ENCODE peak calls at places on chromosomes 4 and X, in seven cellular contexts. One of them, this sample, is unnamed.

GRCh38 chr4:87030124-87030523 is 95.3 kb downstream of the AFF1 start:
- DNase-seq in stimulated activated CD8-positive, alpha-beta memory T cell treated with anti-CD3 and anti-CD28 coated beads, Interleukin-2, amount 100 ng/mL, for 1 hour: no peak
- DNase-seq in amygdala: no peak
- DNase-seq in Daoy: no peak
- DNase-seq in lower lobe of right lung: no peak
- DNase-seq in CD8-positive, alpha-beta T cell: no peak
- DNase-seq in EL: no peak
- DNase-seq in this sample: no peak

GRCh38 chrX:48776818-48777439 is 9.5 kb upstream of the GATA1 start:
- DNase-seq in stimulated activated CD8-positive, alpha-beta memory T cell treated with anti-CD3 and anti-CD28 coated beads, Interleukin-2, amount 100 ng/mL, for 1 hour: no peak
- DNase-seq in amygdala: no peak
- DNase-seq in Daoy: no peak
- DNase-seq in lower lobe of right lung: no peak
- DNase-seq in CD8-positive, alpha-beta T cell: no peak
- DNase-seq in EL: no peak
- DNase-seq in this sample: no peak

GRCh38 chr4:154615211-154615610 is 2.8 kb upstream of the FGG start:
- DNase-seq in stimulated activated CD8-positive, alpha-beta memory T cell treated with anti-CD3 and anti-CD28 coated beads, Interleukin-2, amount 100 ng/mL, for 1 hour: no peak
- DNase-seq in amygdala: no peak
- DNase-seq in Daoy: no peak
- DNase-seq in lower lobe of right lung: no peak
- DNase-seq in CD8-positive, alpha-beta T cell: no peak
- DNase-seq in EL: no peak
- DNase-seq in this sample: no peak

GRCh38 chrX:17553451-17553850 is 178.5 kb downstream of the NHS start:
- DNase-seq in stimulated activated CD8-positive, alpha-beta memory T cell treated with anti-CD3 and anti-CD28 coated beads, Interleukin-2, amount 100 ng/mL, for 1 hour: no peak
- DNase-seq in amygdala: no peak
- DNase-seq in Daoy: peak; percentile 71
- DNase-seq in lower lobe of right lung: no peak
- DNase-seq in CD8-positive, alpha-beta T cell: no peak
- DNase-seq in EL: peak; percentile 65
- DNase-seq in this sample: no peak

GRCh38 chr4:52659016-52659721 is at the start of gene USP46:
- DNase-seq in stimulated activated CD8-positive, alpha-beta memory T cell treated with anti-CD3 and anti-CD28 coated beads, Interleukin-2, amount 100 ng/mL, for 1 hour: no peak
- DNase-seq in amygdala: peak; percentile 77
- DNase-seq in Daoy: peak; percentile 76
- DNase-seq in lower lobe of right lung: peak; percentile 84
- DNase-seq in CD8-positive, alpha-beta T cell: peak; percentile 25
- DNase-seq in EL: peak; percentile 78
- DNase-seq in this sample: peak; percentile 12

GRCh38 chr4:146278986-146279385 is 64.6 kb downstream of the REELD1 start:
- DNase-seq in stimulated activated CD8-positive, alpha-beta memory T cell treated with anti-CD3 and anti-CD28 coated beads, Interleukin-2, amount 100 ng/mL, for 1 hour: no peak
- DNase-seq in amygdala: no peak
- DNase-seq in Daoy: no peak
- DNase-seq in lower lobe of right lung: no peak
- DNase-seq in CD8-positive, alpha-beta T cell: no peak
- DNase-seq in EL: no peak
- DNase-seq in this sample: no peak

GRCh38 chr4:98568896-98569663 is 89.3 kb downstream of the TSPAN5 start:
- DNase-seq in stimulated activated CD8-positive, alpha-beta memory T cell treated with anti-CD3 and anti-CD28 coated beads, Interleukin-2, amount 100 ng/mL, for 1 hour: no peak
- DNase-seq in amygdala: no peak
- DNase-seq in Daoy: peak; percentile 6
- DNase-seq in lower lobe of right lung: no peak
- DNase-seq in CD8-positive, alpha-beta T cell: no peak
- DNase-seq in EL: peak; percentile 21
- DNase-seq in this sample: no peak

GRCh38 chr4:8506373-8507250 is 66.0 kb downstream of the TRMT44 start:
- DNase-seq in stimulated activated CD8-positive, alpha-beta memory T cell treated with anti-CD3 and anti-CD28 coated beads, Interleukin-2, amount 100 ng/mL, for 1 hour: no peak
- DNase-seq in amygdala: no peak
- DNase-seq in Daoy: peak; percentile 21
- DNase-seq in lower lobe of right lung: no peak
- DNase-seq in CD8-positive, alpha-beta T cell: no peak
- DNase-seq in EL: peak; percentile 55
- DNase-seq in this sample: no peak

GRCh38 chrX:54923376-54923775 is 2.8 kb downstream of the TRO start:
- DNase-seq in stimulated activated CD8-positive, alpha-beta memory T cell treated with anti-CD3 and anti-CD28 coated beads, Interleukin-2, amount 100 ng/mL, for 1 hour: no peak
- DNase-seq in amygdala: no peak
- DNase-seq in Daoy: no peak
- DNase-seq in lower lobe of right lung: no peak
- DNase-seq in CD8-positive, alpha-beta T cell: no peak
- DNase-seq in EL: no peak
- DNase-seq in this sample: no peak

GRCh38 chr4:53889335-53890084 is 174.9 kb downstream of the CHIC2 start:
- DNase-seq in stimulated activated CD8-positive, alpha-beta memory T cell treated with anti-CD3 and anti-CD28 coated beads, Interleukin-2, amount 100 ng/mL, for 1 hour: no peak
- DNase-seq in amygdala: no peak
- DNase-seq in Daoy: no peak
- DNase-seq in lower lobe of right lung: no peak
- DNase-seq in CD8-positive, alpha-beta T cell: no peak
- DNase-seq in EL: no peak
- DNase-seq in this sample: no peak

GRCh38 chr4:41177016-41177415 is 37.3 kb downstream of the APBB2 start:
- DNase-seq in stimulated activated CD8-positive, alpha-beta memory T cell treated with anti-CD3 and anti-CD28 coated beads, Interleukin-2, amount 100 ng/mL, for 1 hour: no peak
- DNase-seq in amygdala: no peak
- DNase-seq in Daoy: peak; percentile 70
- DNase-seq in lower lobe of right lung: no peak
- DNase-seq in CD8-positive, alpha-beta T cell: no peak
- DNase-seq in EL: peak; percentile 90
- DNase-seq in this sample: no peak

GRCh38 chr4:127145001-127145400 is 487.8 kb upstream of the INTU start:
- DNase-seq in stimulated activated CD8-positive, alpha-beta memory T cell treated with anti-CD3 and anti-CD28 coated beads, Interleukin-2, amount 100 ng/mL, for 1 hour: no peak
- DNase-seq in amygdala: no peak
- DNase-seq in Daoy: no peak
- DNase-seq in lower lobe of right lung: no peak
- DNase-seq in CD8-positive, alpha-beta T cell: no peak
- DNase-seq in EL: no peak
- DNase-seq in this sample: no peak

GRCh38 chr4:28341784-28342183 is 1481.1 kb downstream of the STIM2 start:
- DNase-seq in stimulated activated CD8-positive, alpha-beta memory T cell treated with anti-CD3 and anti-CD28 coated beads, Interleukin-2, amount 100 ng/mL, for 1 hour: no peak
- DNase-seq in amygdala: no peak
- DNase-seq in Daoy: no peak
- DNase-seq in lower lobe of right lung: no peak
- DNase-seq in CD8-positive, alpha-beta T cell: no peak
- DNase-seq in EL: no peak
- DNase-seq in this sample: no peak

GRCh38 chrX:24282381-24283121 is 31.3 kb downstream of the SUPT20HL2 start:
- DNase-seq in stimulated activated CD8-positive, alpha-beta memory T cell treated with anti-CD3 and anti-CD28 coated beads, Interleukin-2, amount 100 ng/mL, for 1 hour: no peak
- DNase-seq in amygdala: no peak
- DNase-seq in Daoy: peak; percentile 13
- DNase-seq in lower lobe of right lung: no peak
- DNase-seq in CD8-positive, alpha-beta T cell: no peak
- DNase-seq in EL: no peak
- DNase-seq in this sample: no peak

GRCh38 chr4:74661427-74662171 is 132.7 kb downstream of the BTC start:
- DNase-seq in stimulated activated CD8-positive, alpha-beta memory T cell treated with anti-CD3 and anti-CD28 coated beads, Interleukin-2, amount 100 ng/mL, for 1 hour: no peak
- DNase-seq in amygdala: no peak
- DNase-seq in Daoy: no peak
- DNase-seq in lower lobe of right lung: no peak
- DNase-seq in CD8-positive, alpha-beta T cell: no peak
- DNase-seq in EL: peak; percentile 52
- DNase-seq in this sample: no peak

GRCh38 chr4:164373021-164373420 is 380.9 kb upstream of the SMIM31 start:
- DNase-seq in stimulated activated CD8-positive, alpha-beta memory T cell treated with anti-CD3 and anti-CD28 coated beads, Interleukin-2, amount 100 ng/mL, for 1 hour: no peak
- DNase-seq in amygdala: no peak
- DNase-seq in Daoy: no peak
- DNase-seq in lower lobe of right lung: no peak
- DNase-seq in CD8-positive, alpha-beta T cell: no peak
- DNase-seq in EL: no peak
- DNase-seq in this sample: no peak

GRCh38 chrX:129193357-129193756 is 329.9 kb downstream of the SMARCA1 start:
- DNase-seq in stimulated activated CD8-positive, alpha-beta memory T cell treated with anti-CD3 and anti-CD28 coated beads, Interleukin-2, amount 100 ng/mL, for 1 hour: no peak
- DNase-seq in amygdala: no peak
- DNase-seq in Daoy: no peak
- DNase-seq in lower lobe of right lung: no peak
- DNase-seq in CD8-positive, alpha-beta T cell: no peak
- DNase-seq in EL: no peak
- DNase-seq in this sample: no peak

GRCh38 chr4:173538148-173538902 is 8.3 kb upstream of the HAND2 start:
- DNase-seq in stimulated activated CD8-positive, alpha-beta memory T cell treated with anti-CD3 and anti-CD28 coated beads, Interleukin-2, amount 100 ng/mL, for 1 hour: no peak
- DNase-seq in amygdala: no peak
- DNase-seq in Daoy: peak; percentile 28
- DNase-seq in lower lobe of right lung: no peak
- DNase-seq in CD8-positive, alpha-beta T cell: no peak
- DNase-seq in EL: no peak
- DNase-seq in this sample: no peak